ENCODE peak calls at places on chromosomes 2 and 18, in four cellular contexts. One of them, this sample, is unnamed.
A peak's percentile ranks its signal among the peaks of the same experiment; 100 is the strongest.

GRCh38 chr2:166179201-166179600 is 51.4 kb upstream of the SCN1A start:
- DNase-seq in fibroblast of the aortic adventitia: peak; percentile 59
- DNase-seq in CD8-positive, alpha-beta memory T cell: no peak
- DNase-seq in iris pigment epithelial cell: peak; percentile 28
- DNase-seq in this sample: no peak

GRCh38 chr2:218282173-218282991 is 9.9 kb downstream of the TMBIM1 start:
- DNase-seq in fibroblast of the aortic adventitia: no peak
- DNase-seq in CD8-positive, alpha-beta memory T cell: no peak
- DNase-seq in iris pigment epithelial cell: no peak
- DNase-seq in this sample: no peak

GRCh38 chr2:207239754-207240494 is 74.2 kb upstream of the KLF7 start:
- DNase-seq in fibroblast of the aortic adventitia: peak; percentile 68
- DNase-seq in CD8-positive, alpha-beta memory T cell: no peak
- DNase-seq in iris pigment epithelial cell: peak; percentile 86
- DNase-seq in this sample: no peak

GRCh38 chr18:76431437-76432273 is 63.4 kb downstream of the ZNF516 start:
- DNase-seq in fibroblast of the aortic adventitia: no peak
- DNase-seq in CD8-positive, alpha-beta memory T cell: no peak
- DNase-seq in iris pigment epithelial cell: no peak
- DNase-seq in this sample: no peak

GRCh38 chr2:56127773-56128170 is 56.0 kb upstream of the CCDC85A start:
- DNase-seq in fibroblast of the aortic adventitia: no peak
- DNase-seq in CD8-positive, alpha-beta memory T cell: no peak
- DNase-seq in iris pigment epithelial cell: no peak
- DNase-seq in this sample: no peak

GRCh38 chr2:178109813-178110212 is 2.4 kb upstream of the RBM45 start:
- DNase-seq in fibroblast of the aortic adventitia: peak; percentile 66
- DNase-seq in CD8-positive, alpha-beta memory T cell: peak; percentile 22
- DNase-seq in iris pigment epithelial cell: peak; percentile 47
- DNase-seq in this sample: peak; percentile 55

GRCh38 chr2:121201796-121202195 is 83.2 kb downstream of the TFCP2L1 start:
- DNase-seq in fibroblast of the aortic adventitia: no peak
- DNase-seq in CD8-positive, alpha-beta memory T cell: no peak
- DNase-seq in iris pigment epithelial cell: no peak
- DNase-seq in this sample: no peak

GRCh38 chr2:219968685-219969345 is 341.4 kb downstream of the SLC4A3 start:
- DNase-seq in fibroblast of the aortic adventitia: no peak
- DNase-seq in CD8-positive, alpha-beta memory T cell: no peak
- DNase-seq in iris pigment epithelial cell: no peak
- DNase-seq in this sample: no peak

GRCh38 chr2:216416571-216417307 is 4.5 kb downstream of the SMARCAL1 start:
- DNase-seq in fibroblast of the aortic adventitia: no peak
- DNase-seq in CD8-positive, alpha-beta memory T cell: no peak
- DNase-seq in iris pigment epithelial cell: no peak
- DNase-seq in this sample: no peak

GRCh38 chr2:104969564-104969963 is 68.3 kb upstream of the MRPS9 start:
- DNase-seq in fibroblast of the aortic adventitia: no peak
- DNase-seq in CD8-positive, alpha-beta memory T cell: no peak
- DNase-seq in iris pigment epithelial cell: peak; percentile 5
- DNase-seq in this sample: peak; percentile 42

GRCh38 chr18:33076601-33077000 is 303.8 kb upstream of the KLHL14 start:
- DNase-seq in fibroblast of the aortic adventitia: no peak
- DNase-seq in CD8-positive, alpha-beta memory T cell: no peak
- DNase-seq in iris pigment epithelial cell: no peak
- DNase-seq in this sample: no peak

GRCh38 chr2:172478353-172478752 is 51.0 kb downstream of the ITGA6 start:
- DNase-seq in fibroblast of the aortic adventitia: no peak
- DNase-seq in CD8-positive, alpha-beta memory T cell: no peak
- DNase-seq in iris pigment epithelial cell: no peak
- DNase-seq in this sample: no peak

GRCh38 chr18:78999939-79000338 is 20.3 kb downstream of the SALL3 start:
- DNase-seq in fibroblast of the aortic adventitia: no peak
- DNase-seq in CD8-positive, alpha-beta memory T cell: no peak
- DNase-seq in iris pigment epithelial cell: no peak
- DNase-seq in this sample: no peak

GRCh38 chr18:76957384-76958355 is 135.3 kb downstream of the ZNF236 start:
- DNase-seq in fibroblast of the aortic adventitia: peak; percentile 60
- DNase-seq in CD8-positive, alpha-beta memory T cell: no peak
- DNase-seq in iris pigment epithelial cell: no peak
- DNase-seq in this sample: no peak

GRCh38 chr2:173119069-173119807 is 43.6 kb downstream of the MAP3K20 start:
- DNase-seq in fibroblast of the aortic adventitia: peak; percentile 78
- DNase-seq in CD8-positive, alpha-beta memory T cell: no peak
- DNase-seq in iris pigment epithelial cell: no peak
- DNase-seq in this sample: no peak

GRCh38 chr2:133431289-133431688 is 137.0 kb downstream of the NCKAP5 start:
- DNase-seq in fibroblast of the aortic adventitia: no peak
- DNase-seq in CD8-positive, alpha-beta memory T cell: no peak
- DNase-seq in iris pigment epithelial cell: peak; percentile 57
- DNase-seq in this sample: no peak

GRCh38 chr18:35778850-35779634 is 193.4 kb upstream of the RMP24 start:
- DNase-seq in fibroblast of the aortic adventitia: no peak
- DNase-seq in CD8-positive, alpha-beta memory T cell: no peak
- DNase-seq in iris pigment epithelial cell: no peak
- DNase-seq in this sample: no peak

GRCh38 chr2:241733391-241734207 is 831 bp upstream of the D2HGDH start:
- DNase-seq in fibroblast of the aortic adventitia: no peak
- DNase-seq in CD8-positive, alpha-beta memory T cell: no peak
- DNase-seq in iris pigment epithelial cell: no peak
- DNase-seq in this sample: no peak

GRCh38 chr18:50819027-50819726 is 639 bp downstream of the MRO start:
- DNase-seq in fibroblast of the aortic adventitia: peak; percentile 47
- DNase-seq in CD8-positive, alpha-beta memory T cell: no peak
- DNase-seq in iris pigment epithelial cell: no peak
- DNase-seq in this sample: no peak

GRCh38 chr2:9826208-9826607 is 17.1 kb upstream of the TAF1B start:
- DNase-seq in fibroblast of the aortic adventitia: no peak
- DNase-seq in CD8-positive, alpha-beta memory T cell: no peak
- DNase-seq in iris pigment epithelial cell: no peak
- DNase-seq in this sample: no peak

GRCh38 chr18:3664563-3665178 is 214.7 kb downstream of the TGIF1 start:
- DNase-seq in fibroblast of the aortic adventitia: no peak
- DNase-seq in CD8-positive, alpha-beta memory T cell: no peak
- DNase-seq in iris pigment epithelial cell: no peak
- DNase-seq in this sample: no peak

GRCh38 chr2:131031431-131031841 is 61.8 kb downstream of the FAM168B start:
- DNase-seq in fibroblast of the aortic adventitia: no peak
- DNase-seq in CD8-positive, alpha-beta memory T cell: no peak
- DNase-seq in iris pigment epithelial cell: no peak
- DNase-seq in this sample: no peak

GRCh38 chr2:231717281-231718180 is 9.2 kb downstream of the PTMA start:
- DNase-seq in fibroblast of the aortic adventitia: no peak
- DNase-seq in CD8-positive, alpha-beta memory T cell: no peak
- DNase-seq in iris pigment epithelial cell: peak; percentile 63
- DNase-seq in this sample: peak; percentile 76

GRCh38 chr2:242048479-242048878 is 178.9 kb downstream of the RTP5 start:
- DNase-seq in fibroblast of the aortic adventitia: no peak
- DNase-seq in CD8-positive, alpha-beta memory T cell: no peak
- DNase-seq in iris pigment epithelial cell: no peak
- DNase-seq in this sample: no peak

GRCh38 chr2:77649856-77650255 is 127.7 kb upstream of the LRRTM4 start:
- DNase-seq in fibroblast of the aortic adventitia: no peak
- DNase-seq in CD8-positive, alpha-beta memory T cell: no peak
- DNase-seq in iris pigment epithelial cell: no peak
- DNase-seq in this sample: no peak

GRCh38 chr2:166361351-166362153 is 14.2 kb downstream of the SCN9A start:
- DNase-seq in fibroblast of the aortic adventitia: peak; percentile 65
- DNase-seq in CD8-positive, alpha-beta memory T cell: no peak
- DNase-seq in iris pigment epithelial cell: peak; percentile 74
- DNase-seq in this sample: peak; percentile 36

GRCh38 chr2:229715895-229716507 is 1.6 kb upstream of the DNER start:
- DNase-seq in fibroblast of the aortic adventitia: peak; percentile 8
- DNase-seq in CD8-positive, alpha-beta memory T cell: peak; percentile 8
- DNase-seq in iris pigment epithelial cell: peak; percentile 15
- DNase-seq in this sample: peak; percentile 59

GRCh38 chr2:150147889-150148683 is 339.4 kb downstream of the RND3 start:
- DNase-seq in fibroblast of the aortic adventitia: no peak
- DNase-seq in CD8-positive, alpha-beta memory T cell: no peak
- DNase-seq in iris pigment epithelial cell: peak; percentile 54
- DNase-seq in this sample: no peak

GRCh38 chr2:200585730-200586643 is at the start of gene AOX1:
- DNase-seq in fibroblast of the aortic adventitia: peak; percentile 61
- DNase-seq in CD8-positive, alpha-beta memory T cell: peak; percentile 3
- DNase-seq in iris pigment epithelial cell: peak; percentile 51
- DNase-seq in this sample: no peak